ENCODE peak calls at places on chromosomes 11 and 22, in four cellular contexts. V is amniotic epithelial cell; J is dermis blood vessel endothelial cell; X is activated CD4-positive, alpha-beta T cell treated with anti-CD3 and anti-CD28 coated beads, Interleukin-2, amount 50 U/mL, for 4 hours. Y is an unnamed sample.

GRCh38 chr11:34052608-34053160 is 1.2 kb downstream of the CAPRIN1 start:
- DNase-seq in V (no peak), X (peak; percentile 18), J (peak; percentile 41), Y (peak; percentile 16)

GRCh38 chr11:118918128-118918685 is 7.5 kb downstream of the BCL9L start:
- DNase-seq in X (no peak), J (peak; percentile 89), V (peak; percentile 87), Y (peak; percentile 88)

GRCh38 chr11:44416776-44417175 is 106.8 kb upstream of the ALX4 start:
- DNase-seq in V (no peak), J (no peak), X (no peak), Y (no peak)

GRCh38 chr11:44979536-44980399 is 29.1 kb upstream of the TP53I11 start:
- DNase-seq in V (no peak), X (no peak), J (peak; percentile 94), Y (no peak)

GRCh38 chr11:62217191-62217748 is 8.8 kb downstream of the SCGB2A1 start:
- DNase-seq in J (peak; percentile 56), V (peak; percentile 3), X (no peak), Y (peak; percentile 21)

GRCh38 chr22:26587991-26588613 is 1.8 kb downstream of the TPST2 start:
- DNase-seq in J (no peak), V (no peak), X (no peak), Y (no peak)

GRCh38 chr22:50008151-50009040 is 4.2 kb downstream of the IL17REL start:
- DNase-seq in X (no peak), V (no peak), J (no peak), Y (no peak)

GRCh38 chr22:22458387-22458786 is 50.2 kb downstream of the ZNF280B start:
- DNase-seq in V (no peak), J (no peak), X (no peak), Y (no peak)

GRCh38 chr11:1408346-1408745 is 18.6 kb downstream of the BRSK2 start:
- DNase-seq in X (no peak), J (no peak), V (no peak), Y (no peak)

GRCh38 chr11:36155770-36156485 is 133.3 kb downstream of the COMMD9 start:
- DNase-seq in J (peak; percentile 49), V (no peak), X (no peak), Y (peak; percentile 41)

GRCh38 chr11:87454246-87454645 is 416.5 kb downstream of the TMEM135 start:
- DNase-seq in X (no peak), J (peak; percentile 7), V (no peak), Y (peak; percentile 23)

GRCh38 chr11:108432783-108433182 is 34.5 kb downstream of the C11orf65 start:
- DNase-seq in V (peak; percentile 97), X (no peak), J (no peak), Y (peak; percentile 45)

GRCh38 chr11:118058311-118059230 is 18.3 kb upstream of the TMPRSS4 start:
- DNase-seq in X (no peak), J (no peak), V (no peak), Y (no peak)

GRCh38 chr11:128502736-128503135 is 84.6 kb downstream of the ETS1 start:
- DNase-seq in J (peak; percentile 90), V (peak; percentile 96), X (no peak), Y (peak; percentile 97)

GRCh38 chr11:68692115-68692514 is 7.8 kb downstream of the GAL start:
- DNase-seq in J (no peak), X (no peak), V (no peak), Y (no peak)

GRCh38 chr11:11998091-11998781 is 10.2 kb downstream of the DKK3 start:
- DNase-seq in J (peak; percentile 86), X (no peak), V (peak; percentile 92), Y (peak; percentile 95)

GRCh38 chr11:73203322-73203721 is 14.8 kb upstream of the P2RY2 start:
- DNase-seq in J (no peak), V (no peak), X (no peak), Y (no peak)

GRCh38 chr22:41833369-41834004 is 582 bp downstream of the SREBF2 start:
- DNase-seq in X (peak; percentile 31), J (peak; percentile 41), V (no peak), Y (peak; percentile 38)

GRCh38 chr22:25134451-25134850 is 65.2 kb upstream of the CRYBB3 start:
- DNase-seq in X (no peak), V (no peak), J (no peak), Y (no peak)

GRCh38 chr22:36701166-36701713 is 2.3 kb downstream of the CACNG2 start:
- DNase-seq in J (no peak), X (no peak), V (no peak), Y (no peak)

GRCh38 chr22:26318975-26319374 is 110.1 kb upstream of the ASPHD2 start:
- DNase-seq in J (peak; percentile 13), X (no peak), V (no peak), Y (no peak)

GRCh38 chr11:34501962-34502361 is 11.6 kb downstream of the ELF5 start:
- DNase-seq in X (no peak), J (no peak), V (peak; percentile 33), Y (peak; percentile 9)

GRCh38 chr22:46801826-46802607 is 39.6 kb downstream of the TBC1D22A start:
- DNase-seq in J (no peak), X (no peak), V (no peak), Y (no peak)

GRCh38 chr11:8933931-8934330 is 1.2 kb upstream of the C11orf16 start:
- DNase-seq in X (no peak), V (no peak), J (no peak), Y (no peak)

GRCh38 chr11:45405916-45406670 is 120.0 kb upstream of the SYT13 start:
- DNase-seq in J (peak; percentile 56), X (no peak), V (no peak), Y (peak; percentile 39)

GRCh38 chr22:24067587-24068376 is 56.7 kb downstream of the CABIN1 start:
- DNase-seq in J (no peak), X (no peak), V (no peak), Y (no peak)

GRCh38 chr11:89625171-89625570 is 84.9 kb upstream of the TRIM77 start:
- DNase-seq in X (no peak), J (no peak), V (no peak), Y (no peak)

GRCh38 chr11:44510372-44510771 is 55.1 kb upstream of the CD82 start:
- DNase-seq in V (no peak), X (no peak), J (no peak), Y (no peak)

GRCh38 chr22:38262051-38262795 is 10.6 kb downstream of the TMEM184B start:
- DNase-seq in J (peak; percentile 65), X (peak; percentile 41), V (peak; percentile 50), Y (no peak)

GRCh38 chr22:37806409-37807338 is 1.1 kb upstream of the GCAT start:
- DNase-seq in J (peak; percentile 37), X (no peak), V (peak; percentile 49), Y (peak; percentile 41)

GRCh38 chr11:75706260-75706729 is 11.3 kb upstream of the MOGAT2 start:
- DNase-seq in V (peak; percentile 74), J (peak; percentile 84), X (peak; percentile 51), Y (peak; percentile 73)

GRCh38 chr11:109423860-109424190 is 1.8 kb downstream of the C11orf87 start:
- DNase-seq in X (no peak), J (no peak), V (no peak), Y (no peak)

GRCh38 chr11:33706546-33706945 is 5.9 kb upstream of the C11orf91 start:
- DNase-seq in V (peak; percentile 82), J (no peak), X (no peak), Y (peak; percentile 78)

Y was measured in iris pigment epithelial cell.